ENCODE peak calls at places on chromosomes 11 and 22, in four cellular contexts. O is kidney, D is GM23338, M is suprapubic skin. R is an unnamed sample.

GRCh38 chr11:93481696-93482095 is 61.5 kb downstream of the SMCO4 start:
- DNase-seq in O (no peak), D (no peak), M (no peak), R (no peak)

GRCh38 chr11:10669258-10670033 is 24.1 kb downstream of the IRAG1 start:
- DNase-seq in O (no peak), D (no peak), M (no peak), R (no peak)

GRCh38 chr11:1219836-1220810 is 2.7 kb upstream of the MUC5B start:
- DNase-seq in O (peak), D (no peak), M (peak), R (no peak)

GRCh38 chr22:49627217-49628181 is 200.2 kb downstream of the BRD1 start:
- DNase-seq in O (peak), D (no peak), M (peak), R (no peak)

GRCh38 chr22:36892292-36892691 is 21.1 kb upstream of the CSF2RB start:
- DNase-seq in O (no peak), D (no peak), M (no peak), R (no peak)

GRCh38 chr11:18492888-18493287 is 33.9 kb downstream of the TSG101 start:
- DNase-seq in O (no peak), D (peak), M (no peak), R (no peak)

GRCh38 chr22:23278883-23279675 is 98.8 kb downstream of the BCR start:
- DNase-seq in O (no peak), D (no peak), M (no peak), R (no peak)

GRCh38 chr11:43933608-43934358 is 8.7 kb upstream of the C11orf96 start:
- DNase-seq in O (no peak), D (no peak), M (peak), R (no peak)

GRCh38 chr22:43220625-43221380 is 33.9 kb upstream of the TTLL12 start:
- DNase-seq in O (no peak), D (no peak), M (no peak), R (no peak)

GRCh38 chr22:43110444-43110926 is at the start of gene BIK:
- DNase-seq in O (peak), D (peak), M (peak), R (no peak)

GRCh38 chr22:17570851-17571631 is 7.7 kb downstream of the SLC25A18 start:
- DNase-seq in O (peak), D (no peak), M (peak), R (peak)

GRCh38 chr22:27139935-27140493 is 482.6 kb downstream of the MIAT start:
- DNase-seq in O (no peak), D (no peak), M (no peak), R (no peak)

GRCh38 chr11:33391188-33391892 is 134.2 kb downstream of the HIPK3 start:
- DNase-seq in O (no peak), D (no peak), M (no peak), R (no peak)

GRCh38 chr11:130761560-130762220 is 154.6 kb downstream of the SNX19 start:
- DNase-seq in O (no peak), D (peak), M (no peak), R (peak)

GRCh38 chr11:45239733-45240132 is 46.4 kb downstream of the SYT13 start:
- DNase-seq in O (no peak), D (no peak), M (no peak), R (no peak)

GRCh38 chr11:6012055-6012668 is 5.4 kb upstream of the OR56A4 start:
- DNase-seq in O (no peak), D (no peak), M (no peak), R (no peak)

GRCh38 chr11:1205121-1205986 is 17.5 kb upstream of the MUC5B start:
- DNase-seq in O (peak), D (no peak), M (peak), R (no peak)

GRCh38 chr22:49078076-49078710 is 749.5 kb downstream of the BRD1 start:
- DNase-seq in O (peak), D (no peak), M (no peak), R (no peak)

GRCh38 chr22:44737414-44738346 is 14.7 kb upstream of the ARHGAP8 start:
- DNase-seq in O (no peak), D (no peak), M (no peak), R (no peak)

GRCh38 chr22:30044369-30044768 is 35.9 kb upstream of the HORMAD2 start:
- DNase-seq in O (no peak), D (no peak), M (no peak), R (no peak)

GRCh38 chr22:42717197-42717967 is 3.3 kb downstream of the A4GALT start:
- DNase-seq in O (no peak), D (peak), M (no peak), R (no peak)

GRCh38 chr11:126917531-126918204 is 82.9 kb downstream of the KIRREL3 start:
- DNase-seq in O (no peak), D (no peak), M (no peak), R (no peak)

GRCh38 chr11:43904737-43905515 is 24.3 kb downstream of the ALKBH3 start:
- DNase-seq in O (no peak), D (no peak), M (no peak), R (no peak)

GRCh38 chr22:30328466-30329049 is 1.8 kb upstream of the TBC1D10A start:
- DNase-seq in O (no peak), D (peak), M (no peak), R (peak)

GRCh38 chr11:19561011-19561410 is 151.6 kb upstream of the NAV2 start:
- DNase-seq in O (no peak), D (no peak), M (no peak), R (no peak)

GRCh38 chr11:88183233-88183632 is 8.0 kb upstream of the RAB38 start:
- DNase-seq in O (no peak), D (no peak), M (no peak), R (no peak)

GRCh38 chr11:12216100-12216499 is 105.7 kb downstream of the MICAL2 start:
- DNase-seq in O (no peak), D (no peak), M (no peak), R (no peak)

GRCh38 chr11:73950869-73951710 is at the start of gene DNAJB13:
- DNase-seq in O (peak), D (peak), M (no peak), R (no peak)

GRCh38 chr22:20624161-20624616 is 116.8 kb downstream of the MED15 start:
- DNase-seq in O (no peak), D (no peak), M (no peak), R (no peak)

GRCh38 chr11:118503216-118503615 is 24.1 kb upstream of the TTC36 start:
- DNase-seq in O (no peak), D (no peak), M (no peak), R (no peak)

DNA sequence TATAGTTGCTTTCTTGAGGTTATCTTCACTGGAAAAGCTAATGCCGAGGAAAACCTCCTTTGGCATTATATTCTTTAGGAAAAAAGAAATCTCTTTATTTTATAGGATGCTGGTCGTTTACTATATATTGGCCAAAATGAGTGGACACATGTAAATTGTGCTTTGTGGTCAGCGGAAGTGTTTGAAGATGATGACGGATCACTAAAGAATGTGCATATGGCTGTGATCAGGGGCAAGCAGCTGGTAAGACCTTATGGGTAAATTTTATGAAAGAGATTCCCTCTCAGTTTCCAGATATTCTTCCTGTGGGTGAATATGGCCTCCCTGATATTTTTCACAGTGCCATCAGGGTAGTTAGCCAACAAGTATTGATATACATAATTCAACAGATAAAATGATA is 29.4 kb upstream of the TTC36 start:
- DNase-seq in O (no peak), D (no peak), M (no peak), R (no peak)
- H3K27ac ChIP-seq in O (no peak), D (no peak), M (no peak), R (no peak)

GRCh38 chr11:79953629-79954028 is 512.8 kb upstream of the TENM4 start:
- DNase-seq in O (no peak), D (no peak), M (no peak), R (no peak)
- TF ChIP-seq CTCF in O (no peak), D (no peak), M (no peak), R (no peak)

GRCh38 chr22:38868886-38869381 is 3.1 kb downstream of the CBX6 start:
- DNase-seq in O (peak), D (peak), M (peak), R (peak)
- H3K4me3 ChIP-seq in O (no peak), D (no peak), M (no peak), R (no peak)

GRCh38 chr22:19355413-19356157 is 64.1 kb upstream of the CLTCL1 start:
- DNase-seq in O (no peak), D (no peak), M (no peak), R (no peak)

GRCh38 chr22:19358195-19358594 is 66.7 kb upstream of the CLTCL1 start:
- DNase-seq in O (no peak), D (no peak), M (no peak), R (no peak)

GRCh38 chr22:19356708-19357269 is 65.3 kb upstream of the CLTCL1 start:
- DNase-seq in O (no peak), D (no peak), M (no peak), R (no peak)

GRCh38 chr22:19358703-19359553 is 67.4 kb upstream of the CLTCL1 start:
- DNase-seq in O (no peak), D (no peak), M (no peak), R (no peak)

DNA sequence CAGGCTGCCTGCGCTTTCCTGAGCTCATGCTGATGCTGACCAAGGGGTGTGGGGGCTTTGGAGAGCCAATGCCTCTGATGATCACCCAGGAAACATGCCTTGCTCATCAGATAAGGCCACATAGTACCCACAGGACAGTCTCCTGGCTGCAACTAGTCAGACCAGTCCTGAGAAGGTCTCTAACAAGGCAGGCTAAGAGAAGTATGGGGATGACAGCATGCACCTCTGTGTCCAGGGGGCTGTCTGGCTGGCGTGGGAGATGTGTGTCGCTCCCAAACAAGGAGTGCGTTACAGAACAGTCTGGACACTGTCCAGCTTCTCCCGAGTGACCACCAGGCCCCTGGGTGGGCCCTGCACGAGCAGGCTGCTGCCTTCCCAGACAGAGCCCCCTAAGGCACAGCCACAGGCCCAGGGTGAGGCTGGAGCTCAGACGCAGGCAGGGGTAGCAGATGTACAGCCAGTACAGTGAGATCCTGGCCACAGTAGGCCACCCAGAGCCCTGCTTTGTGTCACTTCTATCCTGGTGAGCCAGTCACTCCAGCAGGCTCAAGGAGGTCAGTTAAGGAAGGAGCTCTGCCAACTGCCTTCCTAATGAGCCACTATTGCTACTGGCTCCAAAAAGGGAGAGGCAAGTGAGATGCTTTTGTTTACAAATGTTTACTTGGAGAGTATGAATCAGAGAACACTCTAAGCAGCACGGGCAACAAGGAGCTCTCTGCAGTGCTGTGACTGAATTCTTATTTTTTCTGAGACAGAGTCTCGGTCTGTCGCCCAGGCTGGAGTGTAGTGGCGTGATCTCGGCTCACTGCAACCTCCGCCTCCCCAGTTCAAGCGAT is 66.0 kb upstream of the CLTCL1 start:
- DNase-seq in O (no peak), D (no peak), M (no peak), R (no peak)
- H3K27ac ChIP-seq in O (no peak), D (no peak), M (no peak), R (no peak)

DNA sequence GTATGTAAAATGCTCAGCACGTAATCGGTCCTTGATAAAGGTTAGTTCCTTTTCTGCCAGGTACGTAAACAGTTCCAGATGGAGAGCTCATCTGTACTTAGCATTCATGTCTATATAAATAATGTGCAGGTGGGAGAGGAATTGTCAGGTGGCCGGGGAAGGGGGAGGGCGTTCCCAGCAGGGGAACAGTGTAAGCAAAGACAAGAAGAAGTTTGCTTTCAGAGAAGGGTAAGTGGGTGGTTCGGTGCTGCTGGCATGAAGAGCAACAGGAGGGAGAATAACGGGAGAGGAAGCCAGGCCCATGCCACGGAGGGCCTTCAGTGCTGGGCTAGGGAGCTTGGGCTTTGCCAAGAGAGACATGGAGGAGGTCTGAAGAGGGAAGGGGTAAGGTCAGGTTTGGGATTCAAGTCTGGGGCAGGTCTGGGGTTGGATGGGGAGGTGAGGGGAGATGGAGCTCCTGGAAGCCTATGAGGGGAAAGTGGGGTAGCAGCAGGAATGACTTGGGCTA is 11.4 kb upstream of the WNT11 start:
- DNase-seq in O (peak), D (no peak), M (no peak), R (no peak)
- TF ChIP-seq CTCF in O (no peak), D (no peak), M (no peak), R (no peak)

GRCh38 chr11:65056999-65057398 is 1.4 kb downstream of the NAALADL1 start:
- DNase-seq in O (no peak), D (no peak), M (no peak), R (no peak)

GRCh38 chr11:65055538-65055937 is 2.8 kb downstream of the NAALADL1 start:
- DNase-seq in O (no peak), D (no peak), M (no peak), R (no peak)

GRCh38 chr11:65058419-65059054 is at the start of gene NAALADL1:
- DNase-seq in O (no peak), D (no peak), M (no peak), R (no peak)

GRCh38 chr11:65058012-65058411 is 341 bp downstream of the NAALADL1 start:
- DNase-seq in O (no peak), D (no peak), M (no peak), R (no peak)

GRCh38 chr11:65057526-65057925 is 827 bp downstream of the NAALADL1 start:
- DNase-seq in O (no peak), D (no peak), M (no peak), R (no peak)
- H3K4me3 ChIP-seq in O (no peak), D (no peak), M (no peak), R (no peak)

R was measured in coronary artery.